ENCODE peak calls at places on chromosomes 11 and 22, in nine cellular contexts. N is colonic mucosa; J is foreskin fibroblast; M is cardiac fibroblast; D is endothelial cell; C is thyroid gland; R is CD8-positive, alpha-beta T cell; T is osteoblast; F is IMR-90. Z is an unnamed sample.

GRCh38 chr22:29327089-29327764 is 11.7 kb upstream of the RASL10A start:
- DNase-seq in M (no peak), R (no peak), F (no peak), N (no peak), D (no peak), C (no peak), T (peak; percentile 68), J (no peak), Z (no peak)

GRCh38 chr11:108803781-108804180 is 138.9 kb downstream of the DDX10 start:
- DNase-seq in D (no peak), J (peak; percentile 34), N (no peak), R (no peak), F (peak; percentile 71), C (no peak), M (peak; percentile 22), T (peak; percentile 58), Z (no peak)

GRCh38 chr22:37804886-37805857 is 2.6 kb upstream of the GCAT start:
- DNase-seq in M (peak; percentile 89), R (peak; percentile 55), T (peak; percentile 97), C (peak; percentile 88), D (peak; percentile 91), F (peak; percentile 70), J (peak; percentile 94), N (peak; percentile 93), Z (peak; percentile 69)

GRCh38 chr11:13339196-13340153 is 61.9 kb downstream of the BMAL1 start:
- DNase-seq in R (peak; percentile 33), C (no peak), D (no peak), N (no peak), M (peak; percentile 96), F (peak; percentile 98), T (peak; percentile 92), J (peak; percentile 94), Z (no peak)

GRCh38 chr11:40328890-40329617 is 1130.4 kb downstream of the LRRC4C start:
- DNase-seq in M (peak; percentile 98), D (peak; percentile 20), F (peak; percentile 100), J (peak; percentile 99), C (peak; percentile 80), T (peak; percentile 91), R (no peak), N (peak; percentile 21), Z (no peak)

GRCh38 chr22:33467067-33467466 is 408.9 kb upstream of the SYN3 start:
- DNase-seq in T (no peak), D (no peak), F (no peak), R (no peak), M (no peak), C (no peak), N (no peak), J (no peak), Z (no peak)

GRCh38 chr11:107646783-107647182 is 55.8 kb downstream of the ELMOD1 start:
- DNase-seq in T (no peak), N (no peak), J (no peak), C (no peak), D (no peak), F (no peak), M (no peak), R (no peak), Z (no peak)

GRCh38 chr22:25069758-25070461 is 117.4 kb downstream of the KIAA1671 start:
- DNase-seq in M (no peak), J (no peak), F (no peak), D (no peak), T (no peak), C (peak; percentile 55), N (no peak), R (peak; percentile 44), Z (no peak)

GRCh38 chr11:104064016-104064630 is 27.7 kb downstream of the DDI1 start:
- DNase-seq in J (no peak), C (no peak), M (no peak), D (no peak), R (no peak), F (no peak), T (no peak), N (no peak), Z (no peak)

GRCh38 chr11:32006799-32007388 is 84.0 kb upstream of the RCN1 start:
- DNase-seq in T (no peak), N (no peak), D (peak; percentile 27), R (no peak), C (peak; percentile 6), M (peak; percentile 54), J (peak; percentile 69), F (peak; percentile 51), Z (no peak)

GRCh38 chr22:24772493-24773220 is 1.9 kb downstream of the PIWIL3 start:
- DNase-seq in M (peak; percentile 73), T (peak; percentile 88), R (no peak), N (no peak), F (peak; percentile 54), J (peak; percentile 55), D (peak; percentile 53), C (peak; percentile 3), Z (peak; percentile 14)

GRCh38 chr11:68146704-68147474 is 25.7 kb upstream of the CHKA start:
- DNase-seq in J (peak; percentile 64), C (peak; percentile 90), M (peak; percentile 61), N (peak; percentile 87), T (no peak), R (no peak), F (peak; percentile 50), D (no peak), Z (peak; percentile 33)

GRCh38 chr11:1336836-1337646 is 27.6 kb upstream of the TOLLIP start:
- DNase-seq in N (peak; percentile 42), M (no peak), R (peak; percentile 60), T (no peak), C (peak; percentile 16), D (peak; percentile 26), F (no peak), J (peak; percentile 22), Z (no peak)

GRCh38 chr11:69982675-69983570 is 95.2 kb upstream of the ANO1 start:
- DNase-seq in T (no peak), N (no peak), F (no peak), C (no peak), M (no peak), D (no peak), R (no peak), J (no peak), Z (no peak)

GRCh38 chr11:3962406-3962840 is 107.0 kb downstream of the STIM1 start:
- DNase-seq in C (no peak), N (no peak), T (no peak), F (peak; percentile 67), M (no peak), R (no peak), D (no peak), J (peak; percentile 63), Z (no peak)

DNA sequence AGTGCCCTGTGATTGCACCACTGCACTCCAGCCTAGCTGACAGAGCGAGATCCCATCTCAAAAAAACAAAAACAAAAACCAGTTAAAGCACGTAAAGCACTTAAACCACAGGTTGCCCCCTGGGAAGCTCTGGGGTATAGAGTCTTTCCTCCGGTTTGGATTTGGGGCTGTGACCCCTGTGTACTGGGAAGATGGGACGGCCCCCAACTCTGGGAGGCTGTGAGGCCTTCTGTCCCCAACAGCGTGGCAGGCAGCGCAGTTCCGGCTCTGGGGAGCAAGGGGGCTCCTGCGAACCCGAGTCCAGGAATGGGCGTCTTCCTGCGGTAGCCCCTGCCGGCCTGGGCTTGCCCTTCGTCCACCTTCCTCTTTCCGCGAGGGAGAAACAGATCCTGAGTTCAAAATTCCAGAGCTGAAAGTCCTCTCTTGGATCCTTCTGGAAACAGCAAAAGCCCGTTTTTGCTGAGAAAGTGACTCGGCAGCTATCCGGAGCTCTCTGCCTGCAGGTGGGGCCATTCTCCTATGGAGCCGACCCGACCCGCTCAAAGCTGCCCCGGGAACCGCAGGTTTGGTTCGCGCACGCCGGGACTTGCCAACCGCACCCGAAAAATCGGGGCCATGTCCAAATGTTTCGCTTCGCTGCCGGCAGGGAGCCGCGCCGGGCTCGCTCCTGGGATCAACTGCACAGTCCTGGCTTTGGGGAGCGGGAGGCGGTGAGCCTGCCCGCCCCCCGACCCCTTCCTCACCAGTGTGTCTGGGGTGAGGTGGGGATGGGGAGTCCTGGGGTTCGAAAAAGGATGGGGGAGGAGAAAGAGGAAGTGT is 36.3 kb upstream of the POLA2 start:
- DNase-seq in D (peak; percentile 59), M (peak; percentile 74), T (peak; percentile 95), F (peak; percentile 52), R (peak; percentile 64), N (peak; percentile 58), J (peak; percentile 84), C (peak; percentile 77), Z (no peak)
- TF ChIP-seq CTCF in D (no peak), M (peak; percentile 46), T (peak; percentile 53), F (peak; percentile 55), R (peak; percentile 41), N (no peak), J (peak; percentile 62), C (peak; percentile 55), Z (peak; percentile 52)

GRCh38 chr11:133982901-133983300 is 26.1 kb upstream of the IGSF9B start:
- DNase-seq in T (no peak), N (no peak), R (no peak), C (no peak), D (no peak), J (no peak), M (no peak), F (no peak), Z (no peak)
- TF ChIP-seq CTCF in T (no peak), N (no peak), R (no peak), C (no peak), D (no peak), J (no peak), M (no peak), F (no peak), Z (no peak)

GRCh38 chr11:22192642-22193347 is at the start of gene ANO5:
- DNase-seq in M (peak; percentile 6), F (no peak), J (peak; percentile 1), R (peak; percentile 13), N (peak; percentile 88), D (peak; percentile 66), T (peak; percentile 72), C (peak; percentile 81), Z (peak; percentile 57)

GRCh38 chr11:22193348-22194051 is 615 bp downstream of the ANO5 start:
- DNase-seq in F (no peak), N (peak; percentile 34), D (peak; percentile 38), R (peak; percentile 7), T (peak; percentile 76), C (peak; percentile 36), J (peak; percentile 0), M (no peak), Z (peak; percentile 16)

GRCh38 chr11:22189660-22190059 is 3.2 kb upstream of the ANO5 start:
- DNase-seq in C (no peak), D (no peak), T (no peak), R (no peak), J (no peak), N (no peak), F (no peak), M (no peak), Z (no peak)

GRCh38 chr11:22190827-22191463 is 1.9 kb upstream of the ANO5 start:
- DNase-seq in N (no peak), M (no peak), F (no peak), T (no peak), R (no peak), J (no peak), C (no peak), D (no peak), Z (no peak)

DNA sequence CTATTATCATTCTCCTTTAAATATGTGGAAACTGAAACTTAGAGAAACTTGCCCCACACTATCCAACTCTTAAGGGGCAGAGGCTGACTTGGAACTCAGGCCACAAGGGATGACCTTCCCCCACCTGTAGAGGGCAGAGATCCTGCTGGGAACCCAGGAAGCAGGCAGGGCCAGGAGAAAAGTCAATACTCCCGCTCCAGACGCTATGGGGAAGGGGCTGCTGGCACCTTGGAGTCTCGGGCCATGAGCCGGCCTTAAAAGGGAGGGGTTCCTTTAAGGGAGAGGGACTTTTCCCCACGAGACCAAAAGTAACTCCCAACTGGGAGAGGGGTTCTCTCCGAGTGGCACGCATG is 620 bp upstream of the ANO5 start:
- DNase-seq in F (no peak), M (no peak), C (peak; percentile 9), R (no peak), T (no peak), D (peak; percentile 24), J (peak; percentile 0), N (peak; percentile 57), Z (peak; percentile 36)
- TF ChIP-seq CTCF in F (no peak), M (no peak), C (no peak), R (no peak), T (no peak), D (no peak), J (no peak), N (no peak), Z (peak; percentile 59)

GRCh38 chr11:34844466-34845112 is 71.6 kb downstream of the APIP start:
- DNase-seq in D (no peak), T (no peak), M (no peak), F (no peak), R (no peak), C (no peak), N (peak; percentile 42), J (no peak), Z (no peak)
- TF ChIP-seq CTCF in D (no peak), T (no peak), M (no peak), F (no peak), R (no peak), C (no peak), N (no peak), J (no peak), Z (no peak)

Z was measured in progenitor cell of endocrine pancreas.